ENCODE peak calls at places on chromosome 12, in four cellular contexts. G is coronary artery, M is fibroblast of villous mesenchyme, C is GM20000. K is an unnamed sample.

GRCh38 chr12:80513211-80513610 is 69.2 kb downstream of the PTPRQ start:
- DNase-seq in G (no peak), M (no peak), C (no peak), K (no peak)

GRCh38 chr12:124190301-124191023 is 104.4 kb upstream of the RFLNA start:
- DNase-seq in G (no peak), M (no peak), C (no peak), K (no peak)

GRCh38 chr12:20475542-20475941 is 107.2 kb downstream of the PDE3A start:
- DNase-seq in G (no peak), M (peak), C (no peak), K (peak)

GRCh38 chr12:51920046-51920445 is 12.7 kb downstream of the ACVRL1 start:
- DNase-seq in G (no peak), M (no peak), C (no peak), K (no peak)

GRCh38 chr12:108455706-108456105 is 59.4 kb upstream of the FICD start:
- DNase-seq in G (no peak), M (no peak), C (no peak), K (no peak)

GRCh38 chr12:112584266-112584722 is 165.5 kb downstream of the PTPN11 start:
- DNase-seq in G (no peak), M (no peak), C (no peak), K (no peak)

GRCh38 chr12:62372134-62372533 is 94.5 kb upstream of the MON2 start:
- DNase-seq in G (no peak), M (no peak), C (no peak), K (no peak)

GRCh38 chr12:22828059-22828458 is 203.1 kb downstream of the ETNK1 start:
- DNase-seq in G (no peak), M (no peak), C (no peak), K (no peak)

GRCh38 chr12:57765698-57766463 is 997 bp downstream of the CYP27B1 start:
- DNase-seq in G (no peak), M (no peak), C (no peak), K (no peak)

DNA sequence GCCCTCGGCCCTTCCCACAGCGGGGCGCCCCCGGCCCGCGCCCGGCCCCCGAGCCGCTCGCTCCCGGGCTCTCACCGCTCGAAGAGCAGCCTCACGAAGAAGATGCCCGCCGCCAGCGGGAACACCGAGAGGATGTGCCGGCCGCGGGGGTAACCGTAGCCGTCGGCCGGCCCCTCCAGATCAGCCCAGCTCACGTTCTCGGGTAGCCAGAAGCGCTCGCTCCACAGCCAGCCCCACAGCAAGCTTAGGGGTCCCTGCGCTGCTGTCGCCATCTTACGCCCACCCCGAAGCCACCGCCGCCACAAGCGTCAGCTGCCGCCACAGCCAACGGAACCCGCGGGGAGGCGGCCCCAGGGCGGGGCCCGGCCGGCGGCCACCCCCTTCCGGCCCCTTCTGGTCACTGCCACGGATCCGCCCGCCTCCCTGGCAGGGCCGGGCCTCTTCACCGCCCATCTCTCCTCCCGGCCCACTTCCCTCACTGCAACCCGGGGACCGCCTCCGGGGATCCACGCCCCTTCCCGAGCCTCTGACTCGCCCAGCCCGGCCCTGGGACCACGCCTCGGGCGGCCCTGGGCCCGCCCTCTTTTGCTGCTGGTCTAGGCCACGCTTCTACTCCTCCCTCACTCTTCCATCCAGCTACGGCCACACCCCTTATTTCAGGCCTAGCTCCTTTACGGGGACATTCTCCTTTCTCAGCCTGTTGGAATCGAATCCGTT is at the start of gene CERS5:
- DNase-seq in G (peak), M (peak), C (peak), K (peak)
- TF ChIP-seq CTCF in G (no peak), M (no peak), C (no peak), K (no peak)

GRCh38 chr12:106110626-106111300 is 28.0 kb downstream of the NUAK1 start:
- DNase-seq in G (no peak), M (no peak), C (no peak), K (no peak)
- TF ChIP-seq CTCF in G (no peak), M (no peak), C (no peak), K (no peak)

GRCh38 chr12:92538970-92539749 is 163.6 kb upstream of the PLEKHG7 start:
- DNase-seq in G (no peak), M (peak), C (peak), K (peak)

GRCh38 chr12:92543359-92543758 is 159.4 kb upstream of the PLEKHG7 start:
- DNase-seq in G (no peak), M (peak), C (no peak), K (no peak)

GRCh38 chr12:92541024-92541423 is 161.8 kb upstream of the PLEKHG7 start:
- DNase-seq in G (no peak), M (no peak), C (no peak), K (no peak)

GRCh38 chr12:92537235-92537960 is 165.4 kb upstream of the PLEKHG7 start:
- DNase-seq in G (no peak), M (no peak), C (no peak), K (no peak)

GRCh38 chr12:92539966-92540791 is 162.6 kb upstream of the PLEKHG7 start:
- DNase-seq in G (no peak), M (no peak), C (no peak), K (no peak)
- TF ChIP-seq CTCF in G (no peak), M (no peak), C (no peak), K (no peak)

DNA sequence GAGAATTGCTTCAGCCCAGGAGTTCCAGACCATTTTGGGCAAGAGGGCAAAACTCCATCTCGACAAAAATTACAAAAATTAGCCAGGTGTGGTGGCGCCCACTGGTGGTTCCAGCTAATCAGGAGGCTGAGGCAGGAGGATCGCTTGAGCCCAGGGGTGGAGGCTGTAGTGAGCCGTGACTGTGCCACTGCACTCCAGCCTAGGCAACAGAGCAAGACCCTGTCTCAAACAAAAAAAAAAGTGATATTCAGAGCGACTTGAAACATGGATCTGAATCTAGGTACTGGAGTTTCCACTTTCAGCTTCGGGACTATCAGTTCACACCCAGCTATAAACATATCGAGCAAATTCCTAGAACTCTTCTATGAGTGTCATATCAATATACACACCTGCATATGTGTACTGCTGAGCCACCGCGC is 16.3 kb upstream of the RNF34 start:
- DNase-seq in G (no peak), M (no peak), C (no peak), K (no peak)
- TF ChIP-seq CTCF in G (no peak), M (no peak), C (no peak), K (peak)

DNA sequence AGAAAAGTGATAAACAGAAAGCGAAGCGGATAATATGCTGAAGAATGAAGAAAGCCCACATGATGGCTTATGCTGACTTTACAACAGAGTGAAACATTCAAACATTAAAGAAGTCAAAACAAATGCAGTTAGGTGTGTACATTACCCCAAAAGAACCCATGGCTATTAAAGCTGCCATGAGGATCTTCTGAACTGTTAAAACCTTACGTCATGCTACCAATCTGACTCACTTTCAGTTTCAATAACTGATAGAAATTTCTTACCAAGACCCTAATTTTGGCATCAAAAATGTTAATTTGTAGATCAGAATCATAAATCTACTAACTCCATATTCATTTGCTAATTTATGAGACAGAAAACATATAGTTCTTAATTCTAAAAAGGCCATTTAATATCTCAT is 29.1 kb downstream of the KICS2 start:
- DNase-seq in G (no peak), M (no peak), C (peak), K (no peak)
- TF ChIP-seq CTCF in G (no peak), M (no peak), C (no peak), K (no peak)

DNA sequence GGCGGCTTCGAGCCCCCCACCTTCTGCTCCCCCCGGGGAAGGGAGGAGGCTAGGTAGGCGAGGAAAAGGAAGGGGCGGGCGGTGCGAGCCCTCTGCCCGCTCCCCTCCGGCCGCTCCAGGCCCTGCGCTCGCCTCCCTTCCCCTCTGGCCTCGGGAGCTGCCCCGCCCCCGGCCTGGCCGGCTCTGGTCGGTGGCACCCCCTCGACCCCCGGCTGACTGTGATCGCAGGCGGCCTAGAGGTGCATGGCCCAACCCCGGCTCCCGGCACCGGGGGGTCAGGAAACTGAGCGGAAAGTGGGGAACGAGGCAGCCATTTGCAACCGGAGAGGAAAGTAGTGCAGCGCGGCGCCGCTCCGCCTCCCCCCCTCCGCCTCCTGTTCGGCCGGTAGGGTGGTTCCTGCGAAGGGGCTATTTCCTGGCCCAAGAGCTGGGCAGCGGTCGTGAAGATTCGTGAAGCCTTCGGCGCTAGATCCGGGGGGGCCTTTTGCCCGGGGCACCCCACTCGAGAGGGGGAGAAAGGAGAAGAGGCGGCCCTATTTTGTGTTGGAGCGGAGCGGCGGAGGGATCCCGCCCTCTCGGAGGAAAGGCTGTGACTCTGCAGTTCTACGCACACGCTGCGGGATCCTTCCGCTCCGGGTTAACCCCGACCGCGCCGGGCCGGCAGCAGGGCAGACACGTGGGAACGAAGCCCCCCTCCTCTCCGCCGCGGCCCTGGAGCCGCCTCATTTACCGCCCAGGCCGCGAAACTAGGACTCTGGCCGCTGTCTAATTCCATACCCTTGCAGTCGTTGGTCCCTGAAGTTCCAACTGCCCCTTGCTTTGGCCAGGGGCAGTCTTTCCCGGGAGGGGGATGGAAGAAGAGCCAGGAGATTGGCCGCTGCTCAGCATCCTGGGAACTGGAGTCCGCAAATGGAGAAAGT is at the start of gene KMT2D:
- DNase-seq in G (peak), M (peak), C (peak), K (peak)
- TF ChIP-seq CTCF in G (no peak), M (peak), C (no peak), K (peak)

K was measured in cardiac fibroblast.